ENCODE peak calls at places on chromosome 3, in five cellular contexts. One of them, this sample, is unnamed.

GRCh38 chr3:144942501-144943197 is 971.0 kb downstream of the DIPK2A start:
- DNase-seq in SK-N-SH: no peak
- DNase-seq in K562: no peak
- DNase-seq in H1: no peak
- DNase-seq in GM12892: no peak
- DNase-seq in this sample: no peak

GRCh38 chr3:28726840-28727239 is 378.2 kb upstream of the AZI2 start:
- DNase-seq in SK-N-SH: peak; percentile 40
- DNase-seq in K562: peak; percentile 19
- DNase-seq in H1: peak; percentile 56
- DNase-seq in GM12892: peak; percentile 9
- DNase-seq in this sample: peak; percentile 8

GRCh38 chr3:73772076-73772475 is 147.3 kb upstream of the PDZRN3 start:
- DNase-seq in SK-N-SH: no peak
- DNase-seq in K562: no peak
- DNase-seq in H1: no peak
- DNase-seq in GM12892: no peak
- DNase-seq in this sample: no peak

GRCh38 chr3:46012246-46012645 is 15.0 kb downstream of the XCR1 start:
- DNase-seq in SK-N-SH: no peak
- DNase-seq in K562: no peak
- DNase-seq in H1: no peak
- DNase-seq in GM12892: no peak
- DNase-seq in this sample: no peak

GRCh38 chr3:191301982-191302381 is 27.2 kb upstream of the CCDC50 start:
- DNase-seq in SK-N-SH: no peak
- DNase-seq in K562: no peak
- DNase-seq in H1: peak; percentile 3
- DNase-seq in GM12892: no peak
- DNase-seq in this sample: no peak

GRCh38 chr3:126287536-126288181 is 69.5 kb downstream of the KLF15 start:
- DNase-seq in SK-N-SH: peak; percentile 78
- DNase-seq in K562: no peak
- DNase-seq in H1: peak; percentile 34
- DNase-seq in GM12892: no peak
- DNase-seq in this sample: no peak

GRCh38 chr3:155745795-155746550 is 1.1 kb upstream of the PLCH1 start:
- DNase-seq in SK-N-SH: peak; percentile 58
- DNase-seq in K562: peak; percentile 20
- DNase-seq in H1: peak; percentile 49
- DNase-seq in GM12892: no peak
- DNase-seq in this sample: no peak

GRCh38 chr3:49476563-49476962 is 6.5 kb downstream of the DAG1 start:
- DNase-seq in SK-N-SH: no peak
- DNase-seq in K562: no peak
- DNase-seq in H1: no peak
- DNase-seq in GM12892: no peak
- DNase-seq in this sample: no peak

GRCh38 chr3:161070252-161070930 is 34.8 kb downstream of the B3GALNT1 start:
- DNase-seq in SK-N-SH: no peak
- DNase-seq in K562: no peak
- DNase-seq in H1: no peak
- DNase-seq in GM12892: no peak
- DNase-seq in this sample: no peak

GRCh38 chr3:133956982-133957381 is 61.3 kb upstream of the RAB6B start:
- DNase-seq in SK-N-SH: no peak
- DNase-seq in K562: no peak
- DNase-seq in H1: no peak
- DNase-seq in GM12892: no peak
- DNase-seq in this sample: no peak

GRCh38 chr3:176633511-176633910 is 563.8 kb downstream of the TBL1XR1 start:
- DNase-seq in SK-N-SH: no peak
- DNase-seq in K562: peak; percentile 8
- DNase-seq in H1: no peak
- DNase-seq in GM12892: no peak
- DNase-seq in this sample: no peak

GRCh38 chr3:160801386-160802118 is 45.5 kb downstream of the PPM1L start:
- DNase-seq in SK-N-SH: no peak
- DNase-seq in K562: no peak
- DNase-seq in H1: no peak
- DNase-seq in GM12892: no peak
- DNase-seq in this sample: no peak

GRCh38 chr3:95097493-95097892 is 1034.6 kb downstream of the NSUN3 start:
- DNase-seq in SK-N-SH: no peak
- DNase-seq in K562: no peak
- DNase-seq in H1: no peak
- DNase-seq in GM12892: no peak
- DNase-seq in this sample: no peak

GRCh38 chr3:159762981-159763465 is 225.6 kb upstream of the IL12A start:
- DNase-seq in SK-N-SH: peak; percentile 52
- DNase-seq in K562: peak; percentile 11
- DNase-seq in H1: no peak
- DNase-seq in GM12892: peak; percentile 31
- DNase-seq in this sample: peak; percentile 17

GRCh38 chr3:46615050-46615449 is 2.7 kb downstream of the FAM240A start:
- DNase-seq in SK-N-SH: no peak
- DNase-seq in K562: no peak
- DNase-seq in H1: no peak
- DNase-seq in GM12892: no peak
- DNase-seq in this sample: no peak

GRCh38 chr3:128488995-128489859 is 3.8 kb downstream of the GATA2 start:
- DNase-seq in SK-N-SH: peak; percentile 78
- DNase-seq in K562: peak; percentile 54
- DNase-seq in H1: no peak
- DNase-seq in GM12892: no peak
- DNase-seq in this sample: no peak

GRCh38 chr3:144477593-144477992 is 506.0 kb downstream of the DIPK2A start:
- DNase-seq in SK-N-SH: no peak
- DNase-seq in K562: no peak
- DNase-seq in H1: no peak
- DNase-seq in GM12892: no peak
- DNase-seq in this sample: no peak

GRCh38 chr3:79086514-79086913 is 681.3 kb downstream of the ROBO1 start:
- DNase-seq in SK-N-SH: peak; percentile 34
- DNase-seq in K562: peak; percentile 21
- DNase-seq in H1: peak; percentile 5
- DNase-seq in GM12892: no peak
- DNase-seq in this sample: peak; percentile 2

GRCh38 chr3:18153571-18154173 is 271.5 kb downstream of the SATB1 start:
- DNase-seq in SK-N-SH: no peak
- DNase-seq in K562: no peak
- DNase-seq in H1: no peak
- DNase-seq in GM12892: no peak
- DNase-seq in this sample: no peak

GRCh38 chr3:57659810-57660439 is 33.0 kb downstream of the DENND6A start:
- DNase-seq in SK-N-SH: no peak
- DNase-seq in K562: no peak
- DNase-seq in H1: no peak
- DNase-seq in GM12892: no peak
- DNase-seq in this sample: no peak

GRCh38 chr3:139937674-139938279 is 2.8 kb downstream of the CLSTN2 start:
- DNase-seq in SK-N-SH: peak; percentile 59
- DNase-seq in K562: peak; percentile 57
- DNase-seq in H1: no peak
- DNase-seq in GM12892: peak; percentile 13
- DNase-seq in this sample: no peak

GRCh38 chr3:159872374-159873109 is 116.1 kb upstream of the IL12A start:
- DNase-seq in SK-N-SH: no peak
- DNase-seq in K562: no peak
- DNase-seq in H1: no peak
- DNase-seq in GM12892: no peak
- DNase-seq in this sample: no peak

GRCh38 chr3:128800241-128801187 is 74.5 kb downstream of the RAB7A start:
- DNase-seq in SK-N-SH: no peak
- DNase-seq in K562: no peak
- DNase-seq in H1: no peak
- DNase-seq in GM12892: no peak
- DNase-seq in this sample: no peak

GRCh38 chr3:48186993-48187578 is 1.1 kb downstream of the CDC25A start:
- DNase-seq in SK-N-SH: no peak
- DNase-seq in K562: no peak
- DNase-seq in H1: no peak
- DNase-seq in GM12892: no peak
- DNase-seq in this sample: no peak

GRCh38 chr3:126373682-126374601 is 16.7 kb upstream of the KLF15 start:
- DNase-seq in SK-N-SH: no peak
- DNase-seq in K562: no peak
- DNase-seq in H1: no peak
- DNase-seq in GM12892: no peak
- DNase-seq in this sample: no peak

GRCh38 chr3:30686176-30686575 is 79.8 kb downstream of the TGFBR2 start:
- DNase-seq in SK-N-SH: no peak
- DNase-seq in K562: no peak
- DNase-seq in H1: no peak
- DNase-seq in GM12892: no peak
- DNase-seq in this sample: no peak

GRCh38 chr3:64224826-64225606 is at the start of gene PRICKLE2:
- DNase-seq in SK-N-SH: no peak
- DNase-seq in K562: no peak
- DNase-seq in H1: peak; percentile 43
- DNase-seq in GM12892: no peak
- DNase-seq in this sample: no peak

GRCh38 chr3:27253831-27254230 is 115.4 kb downstream of the NEK10 start:
- DNase-seq in SK-N-SH: peak; percentile 40
- DNase-seq in K562: no peak
- DNase-seq in H1: peak; percentile 17
- DNase-seq in GM12892: no peak
- DNase-seq in this sample: no peak

GRCh38 chr3:112782481-112782880 is 64.2 kb downstream of the CD200R1L start:
- DNase-seq in SK-N-SH: no peak
- DNase-seq in K562: no peak
- DNase-seq in H1: no peak
- DNase-seq in GM12892: no peak
- DNase-seq in this sample: no peak

GRCh38 chr3:185823280-185824044 is 1.4 kb downstream of the IGF2BP2 start:
- DNase-seq in SK-N-SH: peak; percentile 68
- DNase-seq in K562: peak; percentile 62
- DNase-seq in H1: no peak
- DNase-seq in GM12892: peak; percentile 17
- DNase-seq in this sample: peak; percentile 26

GRCh38 chr3:168220609-168221008 is 124.9 kb upstream of the GOLIM4 start:
- DNase-seq in SK-N-SH: no peak
- DNase-seq in K562: no peak
- DNase-seq in H1: no peak
- DNase-seq in GM12892: no peak
- DNase-seq in this sample: no peak

GRCh38 chr3:168086541-168087260 is 9.0 kb downstream of the GOLIM4 start:
- DNase-seq in SK-N-SH: no peak
- DNase-seq in K562: no peak
- DNase-seq in H1: no peak
- DNase-seq in GM12892: no peak
- DNase-seq in this sample: no peak

GRCh38 chr3:183438749-183439148 is 10.3 kb upstream of the MCF2L2 start:
- DNase-seq in SK-N-SH: no peak
- DNase-seq in K562: no peak
- DNase-seq in H1: no peak
- DNase-seq in GM12892: no peak
- DNase-seq in this sample: no peak

GRCh38 chr3:13556214-13556613 is 7.3 kb downstream of the FBLN2 start:
- DNase-seq in SK-N-SH: no peak
- DNase-seq in K562: no peak
- DNase-seq in H1: no peak
- DNase-seq in GM12892: no peak
- DNase-seq in this sample: no peak
- TF ChIP-seq TAF1 in SK-N-SH: no peak
- TF ChIP-seq TAF1 in K562: no peak
- TF ChIP-seq TAF1 in H1: no peak
- TF ChIP-seq TAF1 in GM12892: no peak
- TF ChIP-seq TAF1 in this sample: no peak

DNA sequence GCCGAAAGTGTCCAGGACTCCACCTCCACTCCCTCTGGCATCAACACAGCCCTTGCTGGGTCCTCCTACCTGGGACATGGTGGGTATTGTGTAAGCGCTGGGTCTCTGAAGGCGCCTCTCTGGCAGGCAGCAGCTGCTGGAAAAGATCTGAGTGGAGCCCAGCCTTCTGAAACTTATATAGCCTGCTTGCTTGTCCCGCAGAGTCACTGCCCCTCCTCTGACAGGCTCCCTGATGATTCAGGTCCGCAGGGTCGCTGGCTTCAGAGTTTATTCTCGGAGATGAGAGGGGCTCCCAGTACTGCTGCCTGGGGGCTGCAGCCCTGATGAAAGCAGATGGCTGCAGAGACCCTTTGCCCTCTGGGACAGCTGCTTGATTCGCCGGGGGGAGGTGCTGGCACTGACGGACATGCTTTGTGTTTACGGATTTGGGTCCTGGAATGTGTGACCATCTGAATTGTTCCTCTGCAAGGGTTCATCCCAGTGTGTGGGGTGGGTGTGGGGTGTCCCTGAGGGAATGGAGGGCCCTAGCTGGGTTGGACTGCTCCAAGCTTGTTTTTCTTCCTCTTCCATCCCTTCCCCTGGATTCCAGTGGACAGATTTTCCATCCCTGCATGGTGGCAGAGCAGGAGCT is at the start of gene MUSTN1:
- DNase-seq in SK-N-SH: no peak
- DNase-seq in K562: no peak
- DNase-seq in H1: no peak
- DNase-seq in GM12892: no peak
- DNase-seq in this sample: no peak
- TF ChIP-seq TAF1 in SK-N-SH: no peak
- TF ChIP-seq TAF1 in K562: no peak
- TF ChIP-seq TAF1 in H1: no peak
- TF ChIP-seq TAF1 in GM12892: no peak
- TF ChIP-seq TAF1 in this sample: no peak

DNA sequence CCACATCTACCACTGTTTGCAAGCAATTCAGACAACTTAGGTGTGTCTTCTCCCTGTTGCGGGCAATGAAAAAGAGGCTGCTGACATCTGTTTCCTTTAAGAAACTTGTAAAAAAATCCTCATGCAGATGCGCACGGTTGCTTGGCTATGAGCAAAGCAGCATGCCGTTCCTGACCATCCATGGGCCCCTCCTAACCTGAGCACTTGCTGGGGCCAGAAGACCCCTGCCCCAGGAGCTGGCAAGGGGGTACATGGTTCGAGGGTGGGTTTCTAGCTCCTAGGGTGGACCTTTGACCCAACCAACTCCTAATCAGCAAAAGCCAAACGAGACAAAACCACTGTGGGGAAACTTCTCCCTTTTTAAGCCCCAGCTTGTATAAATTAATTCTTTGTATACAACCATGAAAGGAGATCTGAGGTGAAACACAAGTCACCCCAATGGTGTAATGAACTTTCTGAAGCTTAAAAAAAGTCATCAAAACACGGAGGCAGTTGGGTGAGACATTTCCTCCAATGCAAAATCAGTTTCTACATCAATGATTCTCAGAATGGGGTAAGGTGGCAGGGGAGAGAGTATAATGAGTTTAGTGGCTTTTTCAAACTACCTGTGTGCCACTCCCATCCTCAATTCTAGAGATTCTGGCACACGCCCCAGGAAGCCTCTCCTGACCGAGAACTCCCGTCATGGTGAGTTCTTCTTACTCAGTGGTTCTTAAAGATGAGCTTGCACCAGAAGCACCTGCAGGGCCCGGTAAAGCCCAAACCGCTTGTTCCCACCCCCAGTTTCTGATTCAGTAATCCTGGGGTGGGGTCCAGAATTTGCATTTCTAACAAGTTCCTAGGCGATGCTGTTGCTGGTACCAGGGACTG is 44.1 kb downstream of the CPN2 start:
- DNase-seq in SK-N-SH: no peak
- DNase-seq in K562: no peak
- DNase-seq in H1: no peak
- DNase-seq in GM12892: no peak
- DNase-seq in this sample: no peak
- TF ChIP-seq TAF1 in SK-N-SH: no peak
- TF ChIP-seq TAF1 in K562: no peak
- TF ChIP-seq TAF1 in H1: no peak
- TF ChIP-seq TAF1 in GM12892: no peak
- TF ChIP-seq TAF1 in this sample: no peak

GRCh38 chr3:107989651-107990050 is 101.2 kb downstream of the CD47 start:
- DNase-seq in SK-N-SH: peak; percentile 42
- DNase-seq in K562: no peak
- DNase-seq in H1: no peak
- DNase-seq in GM12892: no peak
- DNase-seq in this sample: no peak
- TF ChIP-seq TAF1 in SK-N-SH: no peak
- TF ChIP-seq TAF1 in K562: no peak
- TF ChIP-seq TAF1 in H1: no peak
- TF ChIP-seq TAF1 in GM12892: no peak
- TF ChIP-seq TAF1 in this sample: no peak

This sample was measured in GM12891.